ENCODE peak calls at places on chromosomes 1 and 21, in five cellular contexts. V is OCI-LY7, M is GM23338, G is uterus, R is lower lobe of right lung. L is an unnamed sample. For H3K4me1 and H3K36me3, the result is how much of the 10 kb centered on the place peaks cover.

GRCh38 chr21:39951183-39952101 is 84.2 kb downstream of the PCP4 start:
- DNase-seq in M (peak), G (no peak), R (no peak), V (no peak), L (no peak)

GRCh38 chr1:241606544-241606943 is 33.6 kb downstream of the CHML start:
- DNase-seq in R (no peak), G (no peak), V (no peak), M (no peak), L (no peak)

GRCh38 chr1:182888736-182889531 is 49.8 kb downstream of the DHX9 start:
- DNase-seq in M (peak), V (no peak), R (no peak), G (no peak), L (no peak)

GRCh38 chr1:14970115-14970798 is 183.3 kb upstream of the TMEM51 start:
- DNase-seq in G (peak), R (no peak), V (peak), M (peak), L (peak)

GRCh38 chr1:70727891-70728443 is 316.9 kb downstream of the CTH start:
- DNase-seq in M (peak), V (no peak), G (no peak), R (no peak), L (no peak)

GRCh38 chr21:14869984-14870840 is 194.6 kb downstream of the NRIP1 start:
- DNase-seq in M (no peak), V (no peak), G (no peak), R (no peak), L (no peak)

GRCh38 chr1:12191242-12192032 is 24.6 kb downstream of the TNFRSF1B start:
- DNase-seq in V (no peak), R (no peak), M (peak), G (no peak), L (no peak)

GRCh38 chr1:9426291-9426711 is 113.0 kb upstream of the SLC25A33 start:
- DNase-seq in V (peak), M (no peak), R (no peak), G (no peak), L (no peak)

GRCh38 chr1:36565576-36566501 is 83.1 kb upstream of the CSF3R start:
- DNase-seq in G (no peak), R (peak), V (no peak), M (peak), L (no peak)

GRCh38 chr1:44029260-44029910 is 1.9 kb downstream of the SLC6A9 start:
- DNase-seq in V (no peak), M (peak), G (no peak), R (no peak), L (no peak)

GRCh38 chr1:9825101-9826074 is 1.6 kb upstream of the CLSTN1 start:
- DNase-seq in R (peak), G (peak), M (peak), V (no peak), L (no peak)

GRCh38 chr1:59691261-59691660 is 123.5 kb upstream of the HOOK1 start:
- DNase-seq in G (peak), R (no peak), V (no peak), M (no peak), L (no peak)

GRCh38 chr1:153040950-153041631 is at the start of gene SPRR2D:
- DNase-seq in M (no peak), R (no peak), V (no peak), G (no peak), L (no peak)

GRCh38 chr1:61742620-61743431 is 546 bp downstream of the PATJ start:
- DNase-seq in G (peak), V (no peak), R (peak), M (peak), L (no peak)

GRCh38 chr21:33674226-33674625 is 31.9 kb downstream of the ITSN1 start:
- DNase-seq in V (no peak), R (no peak), G (no peak), M (no peak), L (no peak)

GRCh38 chr1:39919545-39919944 is 17.8 kb upstream of the MYCL start:
- DNase-seq in R (peak), M (peak), G (peak), V (peak), L (no peak)

GRCh38 chr1:220655509-220655908 is 34.7 kb upstream of the C1orf115 start:
- DNase-seq in M (no peak), G (no peak), R (no peak), V (no peak), L (no peak)

GRCh38 chr1:190436615-190437014 is 41.0 kb downstream of the BRINP3 start:
- DNase-seq in G (no peak), M (no peak), R (no peak), V (peak), L (no peak)

GRCh38 chr1:52400131-52400530 is 4.1 kb downstream of the ORC1 start:
- DNase-seq in R (no peak), M (no peak), G (no peak), V (no peak), L (no peak)

GRCh38 chr1:3014041-3014440 is 7.2 kb upstream of the ACTRT2 start:
- DNase-seq in M (no peak), R (peak), V (no peak), G (no peak), L (no peak)

GRCh38 chr1:30879940-30880339 is 28.6 kb downstream of the SDC3 start:
- DNase-seq in M (peak), G (no peak), V (no peak), R (no peak), L (no peak)

GRCh38 chr21:44931137-44931500 is 8.7 kb upstream of the SLX9 start:
- DNase-seq in M (peak), G (no peak), R (peak), V (peak), L (no peak)

GRCh38 chr1:224488806-224489584 is 54.4 kb upstream of the WDR26 start:
- DNase-seq in R (no peak), M (peak), V (no peak), G (no peak), L (no peak)

GRCh38 chr1:240942901-240943300 is 330.9 kb upstream of the GREM2 start:
- DNase-seq in R (no peak), G (no peak), V (no peak), M (no peak), L (no peak)

GRCh38 chr1:40919475-40920011 is 57.4 kb upstream of the CITED4 start:
- DNase-seq in M (no peak), G (no peak), V (no peak), R (no peak), L (no peak)

GRCh38 chr1:200332716-200333115 is 77.1 kb downstream of the ZNF281 start:
- DNase-seq in G (no peak), R (no peak), M (no peak), V (no peak), L (no peak)

GRCh38 chr1:203765029-203765837 is at the start of gene LAX1:
- DNase-seq in R (no peak), G (no peak), V (peak), M (no peak), L (no peak)

GRCh38 chr1:8194481-8195227 is 123.3 kb upstream of the SLC45A1 start:
- DNase-seq in G (no peak), M (no peak), V (no peak), R (no peak), L (no peak)

GRCh38 chr1:212256404-212256803 is 28.8 kb upstream of the PPP2R5A start:
- DNase-seq in M (no peak), V (peak), G (no peak), R (peak), L (no peak)

GRCh38 chr1:17998889-17999288 is 108.7 kb upstream of the IGSF21 start:
- DNase-seq in R (no peak), G (no peak), V (no peak), M (peak), L (no peak)

GRCh38 chr1:29984107-29984506 is 739.3 kb downstream of the MATN1 start:
- DNase-seq in M (no peak), G (no peak), V (no peak), R (no peak), L (no peak)

GRCh38 chr21:42575111-42575510 is 61.5 kb downstream of the SLC37A1 start:
- DNase-seq in V (no peak), G (no peak), R (peak), M (no peak), L (no peak)

GRCh38 chr1:172956871-172957270 is 93.9 kb downstream of the TNFSF18 start:
- DNase-seq in V (no peak), G (no peak), M (no peak), R (no peak), L (no peak)

GRCh38 chr1:88877382-88877825 is 14.0 kb downstream of the GTF2B start:
- DNase-seq in G (no peak), M (peak), R (no peak), V (peak), L (no peak)

GRCh38 chr1:37763791-37764741 is 854 bp downstream of the EPHA10 start:
- DNase-seq in G (no peak), M (peak), R (no peak), V (peak), L (no peak)

GRCh38 chr21:42110691-42111469 is 39.8 kb downstream of the UMODL1 start:
- DNase-seq in M (no peak), G (no peak), V (no peak), R (no peak), L (no peak)

GRCh38 chr21:30227633-30228404 is 11.9 kb upstream of the CLDN8 start:
- DNase-seq in G (peak), M (no peak), V (no peak), R (no peak), L (no peak)

GRCh38 chr1:58841455-58841854 is 57.6 kb upstream of the JUN start:
- DNase-seq in R (peak), M (peak), G (no peak), V (peak), L (no peak)

GRCh38 chr21:15483138-15483780 is 246.5 kb upstream of the USP25 start:
- DNase-seq in R (peak), M (peak), G (peak), V (peak), L (peak)

GRCh38 chr1:117061986-117062415 is 1.9 kb downstream of the TTF2 start:
- DNase-seq in V (no peak), M (no peak), G (no peak), R (no peak), L (no peak)
- H3K4me1 ChIP-seq in V (under half), M (under half), G (under half), R (under half), L (under half)

GRCh38 chr1:226061793-226062557 is 541 bp upstream of the H3-3A start:
- DNase-seq in M (peak), V (peak), G (peak), R (peak), L (no peak)

GRCh38 chr1:226059709-226060108 is 2.8 kb upstream of the H3-3A start:
- DNase-seq in M (no peak), G (no peak), V (no peak), R (no peak), L (no peak)

GRCh38 chr1:226060976-226061792 is 1.3 kb upstream of the H3-3A start:
- DNase-seq in G (no peak), V (no peak), M (no peak), R (no peak), L (no peak)

GRCh38 chr1:226062558-226063361 is at the start of gene H3-3A:
- DNase-seq in M (peak), R (peak), G (peak), V (peak), L (peak)

DNA sequence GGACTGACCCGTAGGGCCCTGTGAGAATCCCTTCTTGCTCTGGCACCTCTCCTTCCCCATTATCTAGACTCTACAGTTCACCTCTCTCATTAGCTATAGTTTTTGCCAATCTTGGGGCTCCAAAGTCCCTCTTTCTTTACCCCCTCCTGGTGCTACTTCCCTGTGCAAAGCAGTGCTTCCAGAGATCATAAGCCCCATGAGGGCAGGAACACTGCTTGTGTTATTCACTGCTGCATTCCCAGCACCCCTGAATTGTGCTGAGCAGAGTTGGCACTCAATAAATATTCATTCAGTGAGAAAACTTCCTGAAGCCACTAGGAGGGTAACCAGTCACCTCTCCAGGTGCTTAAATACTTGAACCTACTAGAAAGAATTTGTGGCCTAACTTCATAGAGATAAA is 2.1 kb upstream of the H3-3A start:
- DNase-seq in G (no peak), R (no peak), V (no peak), M (no peak), L (no peak)
- H3K36me3 ChIP-seq in G (under half), R (under half), V (under half), M (under half), L (under half)

GRCh38 chr1:24910210-24910609 is 19.9 kb downstream of the RUNX3 start:
- DNase-seq in M (no peak), V (no peak), G (no peak), R (no peak), L (no peak)
- H3K4me1 ChIP-seq in M (under half), V (under half), G (under half), R (under half), L (under half)

GRCh38 chr21:46397211-46397905 is 61.3 kb upstream of the DIP2A start:
- DNase-seq in G (no peak), V (no peak), R (no peak), M (no peak), L (no peak)

GRCh38 chr21:46393451-46393940 is 65.2 kb upstream of the DIP2A start:
- DNase-seq in M (no peak), V (no peak), R (peak), G (peak), L (no peak)

GRCh38 chr21:46393941-46394818 is 64.5 kb upstream of the DIP2A start:
- DNase-seq in V (no peak), M (no peak), R (no peak), G (no peak), L (no peak)

GRCh38 chr21:46392921-46393320 is 65.8 kb upstream of the DIP2A start:
- DNase-seq in V (no peak), M (no peak), R (peak), G (peak), L (no peak)

DNA sequence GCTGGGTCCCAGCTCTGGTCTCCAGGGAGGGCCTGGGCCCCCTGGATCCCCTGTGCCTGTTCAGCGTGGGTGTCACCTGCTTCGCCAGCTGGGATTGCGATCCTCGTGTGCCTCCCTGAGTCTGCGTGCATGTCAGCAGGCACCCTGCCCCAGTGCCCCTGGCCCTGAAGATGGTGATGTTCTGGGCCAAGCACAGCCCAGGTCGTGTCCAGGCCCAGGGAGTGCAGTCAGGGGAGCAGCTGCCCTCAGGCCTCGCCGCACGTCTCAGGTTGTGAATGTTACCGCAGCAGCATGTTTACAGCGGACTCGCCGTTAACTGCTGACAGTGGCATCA is 63.9 kb upstream of the DIP2A start:
- DNase-seq in G (no peak), R (no peak), M (no peak), V (no peak), L (no peak)
- H3K36me3 ChIP-seq in G (under half), R (half or more), M (under half), V (half or more), L (under half)

L was measured in thoracic aorta.